ENCODE peak calls at places on chromosomes 1 and 21, in seven cellular contexts. D is lower lobe of right lung; X is pancreas; V is effector memory CD4-positive, alpha-beta T cell; J is astrocyte; O is mesendoderm; B is keratinocyte. K is an unnamed sample.

GRCh38 chr21:43847301-43847700 is 17.7 kb upstream of the AGPAT3 start:
- DNase-seq in D (no peak), X (peak), V (no peak), J (no peak), O (no peak), B (no peak), K (no peak)

GRCh38 chr1:205983925-205984725 is 19.1 kb downstream of the RAB7B start:
- DNase-seq in D (peak), X (peak), V (no peak), J (peak), O (peak), B (no peak), K (peak)

GRCh38 chr1:81155131-81155530 is 645.6 kb upstream of the ADGRL2 start:
- DNase-seq in D (no peak), X (no peak), V (no peak), J (peak), O (no peak), B (no peak), K (no peak)

GRCh38 chr21:42652527-42653491 is 612 bp upstream of the PDE9A start:
- DNase-seq in D (peak), X (peak), V (no peak), J (no peak), O (peak), B (no peak), K (peak)

GRCh38 chr1:201190624-201191051 is at the start of gene IGFN1:
- DNase-seq in D (no peak), X (peak), V (no peak), J (no peak), O (peak), B (no peak), K (no peak)

GRCh38 chr1:91718368-91718767 is 167.6 kb downstream of the TGFBR3 start:
- DNase-seq in D (no peak), X (no peak), V (no peak), J (no peak), O (no peak), B (no peak), K (no peak)

GRCh38 chr1:3717715-3718601 is 34.3 kb upstream of the CCDC27 start:
- DNase-seq in D (no peak), X (peak), V (no peak), J (no peak), O (peak), B (no peak), K (no peak)

GRCh38 chr21:26077523-26077922 is 93.0 kb downstream of the APP start:
- DNase-seq in D (no peak), X (no peak), V (no peak), J (no peak), O (no peak), B (no peak), K (no peak)

GRCh38 chr21:46151261-46151988 is 4.0 kb downstream of the FTCD start:
- DNase-seq in D (peak), X (peak), V (no peak), J (no peak), O (no peak), B (no peak), K (no peak)

GRCh38 chr1:111481387-111482221 is 7.8 kb downstream of the C1orf162 start:
- DNase-seq in D (peak), X (peak), V (peak), J (peak), O (peak), B (no peak), K (peak)

GRCh38 chr21:44370027-44370735 is 16.8 kb downstream of the TRPM2 start:
- DNase-seq in D (no peak), X (no peak), V (no peak), J (peak), O (no peak), B (no peak), K (no peak)

GRCh38 chr1:24541711-24542346 is 14.1 kb upstream of the NCMAP start:
- DNase-seq in D (no peak), X (peak), V (no peak), J (no peak), O (no peak), B (no peak), K (no peak)

GRCh38 chr21:27812279-27812678 is 845.4 kb upstream of the ADAMTS5 start:
- DNase-seq in D (no peak), X (no peak), V (no peak), J (no peak), O (no peak), B (no peak), K (no peak)

GRCh38 chr21:32371913-32372314 is 20.9 kb downstream of the URB1 start:
- DNase-seq in D (no peak), X (no peak), V (no peak), J (peak), O (no peak), B (no peak), K (no peak)

GRCh38 chr1:32074841-32075240 is 2.1 kb downstream of the TMEM39B start:
- DNase-seq in D (no peak), X (no peak), V (no peak), J (no peak), O (no peak), B (no peak), K (no peak)

GRCh38 chr1:28830814-28831213 is 18.8 kb downstream of the OPRD1 start:
- DNase-seq in D (no peak), X (no peak), V (no peak), J (no peak), O (no peak), B (no peak), K (no peak)

GRCh38 chr1:5910666-5911065 is 81.6 kb downstream of the NPHP4 start:
- DNase-seq in D (no peak), X (no peak), V (no peak), J (no peak), O (no peak), B (no peak), K (no peak)

GRCh38 chr21:25515484-25516405 is 91.5 kb downstream of the MRPL39 start:
- DNase-seq in D (no peak), X (no peak), V (no peak), J (peak), O (peak), B (no peak), K (no peak)

GRCh38 chr1:95035536-95035935 is 37.2 kb downstream of the ALG14 start:
- DNase-seq in D (no peak), X (no peak), V (no peak), J (peak), O (no peak), B (no peak), K (no peak)

GRCh38 chr1:21217812-21218596 is 41.3 kb upstream of the EIF4G3 start:
- DNase-seq in D (peak), X (peak), V (no peak), J (no peak), O (peak), B (no peak), K (no peak)

GRCh38 chr1:202238914-202239313 is 45.3 kb downstream of the LGR6 start:
- DNase-seq in D (no peak), X (peak), V (no peak), J (no peak), O (no peak), B (no peak), K (no peak)

GRCh38 chr1:23118957-23119792 is 49.5 kb downstream of the LUZP1 start:
- DNase-seq in D (no peak), X (no peak), V (peak), J (no peak), O (no peak), B (no peak), K (no peak)

GRCh38 chr1:58290685-58291372 is 255.7 kb downstream of the OMA1 start:
- DNase-seq in D (no peak), X (no peak), V (no peak), J (peak), O (peak), B (no peak), K (no peak)

GRCh38 chr1:108644984-108645383 is 15.9 kb downstream of the HENMT1 start:
- DNase-seq in D (peak), X (no peak), V (no peak), J (no peak), O (peak), B (no peak), K (no peak)

GRCh38 chr1:94901841-94902240 is 25.1 kb downstream of the CNN3 start:
- DNase-seq in D (no peak), X (no peak), V (no peak), J (peak), O (no peak), B (no peak), K (no peak)

GRCh38 chr1:15797614-15798390 is 9.6 kb downstream of the UQCRHL start:
- DNase-seq in D (no peak), X (no peak), V (no peak), J (peak), O (no peak), B (no peak), K (no peak)

GRCh38 chr1:226820935-226821718 is 49.3 kb upstream of the PSEN2 start:
- DNase-seq in D (peak), X (no peak), V (no peak), J (peak), O (peak), B (peak), K (no peak)

GRCh38 chr1:230281531-230281930 is 144.6 kb downstream of the PGBD5 start:
- DNase-seq in D (peak), X (peak), V (no peak), J (no peak), O (no peak), B (no peak), K (no peak)

GRCh38 chr1:53361541-53361961 is 33.7 kb upstream of the LRP8 start:
- DNase-seq in D (no peak), X (peak), V (no peak), J (no peak), O (no peak), B (no peak), K (no peak)

GRCh38 chr21:42797522-42797921 is 81.8 kb downstream of the WDR4 start:
- DNase-seq in D (no peak), X (no peak), V (no peak), J (no peak), O (peak), B (no peak), K (no peak)

GRCh38 chr21:44448651-44449131 is 6.6 kb upstream of the LRRC3 start:
- DNase-seq in D (no peak), X (no peak), V (no peak), J (no peak), O (no peak), B (no peak), K (no peak)

GRCh38 chr21:41167348-41168342 is at the start of gene BACE2:
- DNase-seq in D (peak), X (peak), V (no peak), J (peak), O (peak), B (no peak), K (no peak)

GRCh38 chr1:204754821-204755220 is 69.3 kb upstream of the LRRN2 start:
- DNase-seq in D (no peak), X (no peak), V (no peak), J (no peak), O (no peak), B (no peak), K (no peak)

GRCh38 chr1:28965271-28965870 is 51.0 kb downstream of the EPB41 start:
- DNase-seq in D (no peak), X (no peak), V (no peak), J (no peak), O (peak), B (peak), K (no peak)

GRCh38 chr1:62181531-62181930 is 13.1 kb upstream of the L1TD1 start:
- DNase-seq in D (no peak), X (no peak), V (no peak), J (no peak), O (no peak), B (no peak), K (no peak)

GRCh38 chr1:206469933-206470691 is at the start of gene IKBKE:
- DNase-seq in D (peak), X (no peak), V (no peak), J (peak), O (peak), B (no peak), K (no peak)

DNA sequence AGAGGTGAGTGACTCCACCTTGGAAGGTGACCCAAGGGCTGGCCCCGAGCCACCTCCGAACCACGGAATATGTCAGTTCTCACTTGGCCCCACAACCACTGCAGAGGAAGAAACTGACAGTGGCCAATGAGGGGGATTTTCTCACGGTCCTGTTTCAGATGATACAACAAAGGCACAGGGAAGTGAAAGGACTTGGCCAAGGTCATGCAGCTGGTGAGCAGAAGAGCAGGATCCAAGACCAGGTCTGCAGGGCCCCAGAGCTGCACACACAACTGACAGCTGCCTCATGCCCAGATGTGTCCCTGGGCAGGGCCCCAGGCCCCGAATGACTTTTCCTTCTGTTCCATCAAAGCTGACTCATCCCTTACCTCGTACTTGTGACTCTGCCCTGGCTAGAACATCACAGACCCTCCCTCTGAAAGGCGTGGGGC is 25.8 kb upstream of the EVA1B start:
- DNase-seq in D (no peak), X (no peak), V (no peak), J (peak), O (no peak), B (no peak), K (no peak)
- H3K27ac ChIP-seq in D (peak), X (no peak), V (no peak), J (peak), O (no peak), B (peak), K (no peak)

DNA sequence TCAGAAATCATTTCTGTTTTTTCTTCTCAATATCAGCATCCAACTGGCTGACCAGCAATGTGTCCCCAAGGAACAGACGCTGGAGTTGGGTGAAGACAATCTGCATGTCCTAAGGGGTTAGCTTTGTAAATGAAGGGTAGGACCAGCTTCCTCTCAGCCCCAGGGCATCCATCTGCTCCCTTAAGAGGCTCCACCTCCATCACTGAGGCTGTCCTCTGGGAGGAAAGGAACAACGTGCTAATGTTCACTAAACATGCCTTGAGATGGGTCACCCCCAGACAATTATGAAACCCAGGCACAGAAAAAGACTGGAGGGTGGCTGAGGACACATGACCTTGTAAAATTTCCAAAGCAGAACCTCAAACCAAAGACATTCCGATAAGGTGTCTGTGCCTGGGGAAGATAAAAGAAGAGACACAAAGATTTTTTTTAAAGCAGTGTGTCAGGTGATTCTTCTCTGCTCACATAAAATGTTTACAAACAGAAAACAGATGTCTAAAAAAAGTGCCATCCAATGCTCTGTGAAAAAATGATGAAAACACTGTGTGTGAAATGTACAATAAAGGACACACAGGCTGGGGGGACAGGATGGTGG is 37.6 kb upstream of the ZNF124 start:
- DNase-seq in D (no peak), X (no peak), V (no peak), J (no peak), O (peak), B (no peak), K (no peak)
- H3K27ac ChIP-seq in D (no peak), X (no peak), V (peak), J (no peak), O (no peak), B (peak), K (no peak)

GRCh38 chr1:11501906-11502485 is 23.0 kb downstream of the DISP3 start:
- DNase-seq in D (no peak), X (no peak), V (no peak), J (no peak), O (no peak), B (no peak), K (no peak)

GRCh38 chr1:11500881-11501280 is 21.9 kb downstream of the DISP3 start:
- DNase-seq in D (no peak), X (no peak), V (no peak), J (no peak), O (no peak), B (no peak), K (no peak)

GRCh38 chr1:11502516-11502915 is 23.6 kb downstream of the DISP3 start:
- DNase-seq in D (no peak), X (no peak), V (no peak), J (no peak), O (no peak), B (no peak), K (no peak)

GRCh38 chr1:11499825-11500331 is 20.9 kb downstream of the DISP3 start:
- DNase-seq in D (no peak), X (no peak), V (no peak), J (no peak), O (no peak), B (no peak), K (no peak)

DNA sequence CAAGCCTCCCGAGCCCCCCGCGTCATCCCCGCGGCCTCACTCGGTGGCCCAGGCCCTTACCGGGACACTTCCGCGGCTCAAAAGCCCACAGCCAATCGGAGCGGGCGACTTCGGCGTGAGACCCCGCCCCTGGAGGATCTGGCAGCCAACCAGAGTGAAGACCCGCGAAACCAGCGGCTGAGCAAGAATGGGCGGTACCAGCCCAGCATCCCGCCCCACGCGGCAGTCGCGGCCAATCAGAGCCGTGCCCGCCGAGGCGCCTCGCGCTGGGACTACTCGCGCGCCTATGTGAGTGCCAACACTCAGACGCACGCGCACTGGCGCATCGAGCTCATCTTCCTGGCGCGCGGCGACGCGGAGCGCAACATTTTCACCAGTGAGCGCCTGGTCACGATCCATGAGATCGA is 22.5 kb downstream of the DISP3 start:
- DNase-seq in D (no peak), X (no peak), V (no peak), J (no peak), O (no peak), B (no peak), K (no peak)
- H3K27ac ChIP-seq in D (no peak), X (no peak), V (no peak), J (no peak), O (no peak), B (no peak), K (no peak)

GRCh38 chr1:66940968-66941367 is 16.2 kb downstream of the MIER1 start:
- DNase-seq in D (no peak), X (no peak), V (no peak), J (peak), O (no peak), B (no peak), K (no peak)
- H3K27ac ChIP-seq in D (no peak), X (no peak), V (no peak), J (no peak), O (no peak), B (no peak), K (no peak)

GRCh38 chr1:59730302-59730701 is 84.4 kb upstream of the HOOK1 start:
- DNase-seq in D (no peak), X (no peak), V (no peak), J (peak), O (no peak), B (peak), K (no peak)
- H3K27ac ChIP-seq in D (peak), X (no peak), V (no peak), J (peak), O (no peak), B (peak), K (no peak)

GRCh38 chr1:200075522-200075921 is 48.0 kb downstream of the NR5A2 start:
- DNase-seq in D (no peak), X (no peak), V (no peak), J (no peak), O (peak), B (no peak), K (no peak)

GRCh38 chr1:200079576-200079975 is 52.1 kb downstream of the NR5A2 start:
- DNase-seq in D (no peak), X (no peak), V (no peak), J (no peak), O (no peak), B (no peak), K (no peak)

GRCh38 chr1:200073286-200073637 is 45.8 kb downstream of the NR5A2 start:
- DNase-seq in D (no peak), X (no peak), V (no peak), J (no peak), O (no peak), B (no peak), K (no peak)

GRCh38 chr1:200072636-200073285 is 45.3 kb downstream of the NR5A2 start:
- DNase-seq in D (no peak), X (no peak), V (no peak), J (no peak), O (no peak), B (no peak), K (no peak)

DNA sequence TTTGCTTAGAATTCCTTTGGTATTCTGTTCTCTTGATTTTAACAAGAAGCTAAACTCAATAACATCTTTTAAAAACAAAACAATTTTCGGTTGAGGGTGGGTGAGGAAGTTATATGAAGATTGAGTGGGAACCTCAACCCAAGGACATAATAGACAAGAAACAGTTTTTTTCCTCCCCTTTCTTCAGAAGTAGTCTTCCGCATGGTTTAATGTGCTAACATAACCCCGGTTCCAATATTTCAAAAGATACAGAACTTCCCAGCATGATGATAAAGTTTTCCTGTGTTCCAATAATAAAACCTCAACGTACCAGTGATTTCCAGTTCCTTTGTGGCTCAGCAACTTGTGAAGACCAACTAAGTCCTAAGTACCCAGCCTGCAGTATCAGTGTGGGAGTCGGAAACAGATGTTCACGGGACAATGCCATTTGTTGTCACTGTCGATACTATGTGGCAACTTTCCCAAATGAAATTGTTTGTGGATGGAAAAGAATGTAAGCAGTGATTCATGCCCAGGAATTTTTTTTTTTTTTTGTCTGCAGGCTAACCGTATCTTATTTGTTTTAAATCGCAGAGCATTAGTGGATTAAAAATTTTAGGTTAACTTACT is 48.5 kb downstream of the NR5A2 start:
- DNase-seq in D (no peak), X (no peak), V (no peak), J (peak), O (peak), B (no peak), K (no peak)
- H3K27ac ChIP-seq in D (peak), X (no peak), V (no peak), J (no peak), O (no peak), B (no peak), K (no peak)

GRCh38 chr1:155015527-155016230 is 13.1 kb downstream of the ZBTB7B start:
- DNase-seq in D (no peak), X (no peak), V (no peak), J (no peak), O (no peak), B (no peak), K (no peak)
- H3K27ac ChIP-seq in D (peak), X (no peak), V (peak), J (no peak), O (no peak), B (no peak), K (no peak)